ENCODE peak calls at places on chromosomes 1 and 21, in five cellular contexts. I, G, C, B and D are unnamed samples.

GRCh38 chr1:228809621-228810313 is 74.5 kb downstream of the RHOU start:
- DNase-seq in I (no peak), G (no peak), C (no peak), B (no peak), D (no peak)

GRCh38 chr1:7470904-7471638 is 300.0 kb upstream of the VAMP3 start:
- DNase-seq in I (peak; percentile 52), G (peak; percentile 53), C (peak; percentile 98), B (no peak), D (peak; percentile 97)

GRCh38 chr1:117753652-117754051 is 147.8 kb downstream of the TENT5C start:
- DNase-seq in I (no peak), G (no peak), C (no peak), B (no peak), D (peak; percentile 58)

GRCh38 chr1:157199421-157199755 is 61.2 kb upstream of the ETV3 start:
- DNase-seq in I (no peak), G (no peak), C (no peak), B (no peak), D (peak; percentile 17)

GRCh38 chr1:200526709-200527612 is 93.6 kb downstream of the KIF14 start:
- DNase-seq in I (no peak), G (no peak), C (peak; percentile 53), B (no peak), D (peak; percentile 11)

GRCh38 chr1:213550804-213551203 is 437.0 kb upstream of the PROX1 start:
- DNase-seq in I (no peak), G (no peak), C (no peak), B (no peak), D (no peak)

GRCh38 chr1:172699111-172699510 is 40.2 kb downstream of the FASLG start:
- DNase-seq in I (peak; percentile 36), G (no peak), C (peak; percentile 71), B (peak; percentile 70), D (no peak)

GRCh38 chr1:204875255-204875654 is 4.6 kb downstream of the NFASC start:
- DNase-seq in I (no peak), G (no peak), C (no peak), B (no peak), D (no peak)

GRCh38 chr21:33096426-33096825 is 26.5 kb downstream of the OLIG1 start:
- DNase-seq in I (no peak), G (no peak), C (no peak), B (no peak), D (no peak)

GRCh38 chr1:85824066-85824835 is 116.0 kb upstream of the ZNHIT6 start:
- DNase-seq in I (no peak), G (no peak), C (no peak), B (no peak), D (no peak)

GRCh38 chr21:25350056-25350455 is 257.2 kb downstream of the MRPL39 start:
- DNase-seq in I (peak; percentile 22), G (no peak), C (peak; percentile 61), B (peak; percentile 62), D (peak; percentile 59)

GRCh38 chr1:224251741-224252146 is 68.7 kb downstream of the DEGS1 start:
- DNase-seq in I (no peak), G (no peak), C (no peak), B (no peak), D (no peak)